ENCODE peak calls at places on chromosomes 1 and 21, in nine cellular contexts. One of them, this sample, is unnamed.

GRCh38 chr1:242556276-242556675 is 31.8 kb upstream of the PLD5 start:
- DNase-seq in CD8-positive, alpha-beta T cell: no peak
- DNase-seq in neural progenitor cell: no peak
- DNase-seq in fibroblast of lung: no peak
- DNase-seq in spleen: no peak
- DNase-seq in colonic mucosa: no peak
- DNase-seq in hepatocyte: no peak
- DNase-seq in tibial nerve: no peak
- DNase-seq in keratinocyte: no peak
- DNase-seq in this sample: no peak

GRCh38 chr21:43717967-43718871 is 710 bp upstream of the PDXK start:
- DNase-seq in CD8-positive, alpha-beta T cell: no peak
- DNase-seq in neural progenitor cell: no peak
- DNase-seq in fibroblast of lung: no peak
- DNase-seq in spleen: peak
- DNase-seq in colonic mucosa: no peak
- DNase-seq in hepatocyte: no peak
- DNase-seq in tibial nerve: no peak
- DNase-seq in keratinocyte: no peak
- DNase-seq in this sample: no peak

GRCh38 chr21:19490481-19490880 is 1086.9 kb upstream of the TMPRSS15 start:
- DNase-seq in CD8-positive, alpha-beta T cell: no peak
- DNase-seq in neural progenitor cell: no peak
- DNase-seq in fibroblast of lung: no peak
- DNase-seq in spleen: no peak
- DNase-seq in colonic mucosa: no peak
- DNase-seq in hepatocyte: no peak
- DNase-seq in tibial nerve: no peak
- DNase-seq in keratinocyte: no peak
- DNase-seq in this sample: no peak

GRCh38 chr1:40948741-40949528 is 30.6 kb upstream of the CTPS1 start:
- DNase-seq in CD8-positive, alpha-beta T cell: peak
- DNase-seq in neural progenitor cell: peak
- DNase-seq in fibroblast of lung: peak
- DNase-seq in spleen: no peak
- DNase-seq in colonic mucosa: peak
- DNase-seq in hepatocyte: peak
- DNase-seq in tibial nerve: no peak
- DNase-seq in keratinocyte: peak
- DNase-seq in this sample: no peak

GRCh38 chr1:161258439-161259386 is at the start of gene PCP4L1:
- DNase-seq in CD8-positive, alpha-beta T cell: peak
- DNase-seq in neural progenitor cell: peak
- DNase-seq in fibroblast of lung: peak
- DNase-seq in spleen: peak
- DNase-seq in colonic mucosa: peak
- DNase-seq in hepatocyte: peak
- DNase-seq in tibial nerve: no peak
- DNase-seq in keratinocyte: no peak
- DNase-seq in this sample: peak

GRCh38 chr1:234295039-234295438 is 78.2 kb upstream of the COA6 start:
- DNase-seq in CD8-positive, alpha-beta T cell: no peak
- DNase-seq in neural progenitor cell: no peak
- DNase-seq in fibroblast of lung: no peak
- DNase-seq in spleen: no peak
- DNase-seq in colonic mucosa: no peak
- DNase-seq in hepatocyte: no peak
- DNase-seq in tibial nerve: no peak
- DNase-seq in keratinocyte: no peak
- DNase-seq in this sample: no peak

GRCh38 chr1:170445096-170445495 is 86.9 kb upstream of the GORAB start:
- DNase-seq in CD8-positive, alpha-beta T cell: no peak
- DNase-seq in neural progenitor cell: no peak
- DNase-seq in fibroblast of lung: peak
- DNase-seq in spleen: no peak
- DNase-seq in colonic mucosa: no peak
- DNase-seq in hepatocyte: no peak
- DNase-seq in tibial nerve: no peak
- DNase-seq in keratinocyte: no peak
- DNase-seq in this sample: no peak

GRCh38 chr1:194295690-194296089 is 1109.3 kb upstream of the B3GALT2 start:
- DNase-seq in CD8-positive, alpha-beta T cell: peak
- DNase-seq in neural progenitor cell: peak
- DNase-seq in fibroblast of lung: peak
- DNase-seq in spleen: no peak
- DNase-seq in colonic mucosa: peak
- DNase-seq in hepatocyte: peak
- DNase-seq in tibial nerve: no peak
- DNase-seq in keratinocyte: no peak
- DNase-seq in this sample: no peak

GRCh38 chr1:24555591-24556413 is at the start of gene NCMAP:
- DNase-seq in CD8-positive, alpha-beta T cell: peak
- DNase-seq in neural progenitor cell: peak
- DNase-seq in fibroblast of lung: no peak
- DNase-seq in spleen: peak
- DNase-seq in colonic mucosa: peak
- DNase-seq in hepatocyte: peak
- DNase-seq in tibial nerve: no peak
- DNase-seq in keratinocyte: no peak
- DNase-seq in this sample: peak

GRCh38 chr1:59565611-59566410 is 248.9 kb upstream of the HOOK1 start:
- DNase-seq in CD8-positive, alpha-beta T cell: no peak
- DNase-seq in neural progenitor cell: no peak
- DNase-seq in fibroblast of lung: peak
- DNase-seq in spleen: no peak
- DNase-seq in colonic mucosa: no peak
- DNase-seq in hepatocyte: peak
- DNase-seq in tibial nerve: no peak
- DNase-seq in keratinocyte: no peak
- DNase-seq in this sample: no peak

GRCh38 chr1:235952950-235953615 is 86.4 kb upstream of the LYST start:
- DNase-seq in CD8-positive, alpha-beta T cell: no peak
- DNase-seq in neural progenitor cell: no peak
- DNase-seq in fibroblast of lung: no peak
- DNase-seq in spleen: no peak
- DNase-seq in colonic mucosa: no peak
- DNase-seq in hepatocyte: no peak
- DNase-seq in tibial nerve: no peak
- DNase-seq in keratinocyte: no peak
- DNase-seq in this sample: no peak

GRCh38 chr1:236275061-236275460 is 6.7 kb downstream of the ERO1B start:
- DNase-seq in CD8-positive, alpha-beta T cell: no peak
- DNase-seq in neural progenitor cell: no peak
- DNase-seq in fibroblast of lung: no peak
- DNase-seq in spleen: no peak
- DNase-seq in colonic mucosa: no peak
- DNase-seq in hepatocyte: no peak
- DNase-seq in tibial nerve: no peak
- DNase-seq in keratinocyte: no peak
- DNase-seq in this sample: no peak

DNA sequence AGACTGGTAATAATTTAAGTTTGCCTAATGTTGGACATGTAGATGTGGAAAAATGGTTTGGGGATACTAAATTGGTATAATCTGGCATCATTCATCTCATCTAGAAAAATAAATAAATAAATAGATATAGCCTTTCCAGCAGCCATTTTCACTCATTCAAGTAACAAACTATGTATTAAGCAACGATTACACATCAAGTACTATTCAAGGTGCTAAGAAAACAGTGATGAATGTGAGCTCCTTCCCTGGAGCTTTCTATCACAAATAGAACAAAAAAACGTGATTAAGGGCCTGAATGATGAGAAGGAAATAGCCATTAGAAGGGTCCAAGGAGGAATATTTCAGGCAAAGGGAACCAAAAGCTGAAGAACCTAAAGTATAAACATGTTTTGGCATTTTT is 37.1 kb downstream of the STIL start:
- DNase-seq in CD8-positive, alpha-beta T cell: no peak
- DNase-seq in neural progenitor cell: no peak
- DNase-seq in fibroblast of lung: no peak
- DNase-seq in spleen: no peak
- DNase-seq in colonic mucosa: no peak
- DNase-seq in hepatocyte: no peak
- DNase-seq in tibial nerve: no peak
- DNase-seq in keratinocyte: no peak
- DNase-seq in this sample: no peak
- TF ChIP-seq CTCF in CD8-positive, alpha-beta T cell: no peak
- TF ChIP-seq CTCF in neural progenitor cell: no peak
- TF ChIP-seq CTCF in fibroblast of lung: no peak
- TF ChIP-seq CTCF in spleen: no peak
- TF ChIP-seq CTCF in colonic mucosa: no peak
- TF ChIP-seq CTCF in hepatocyte: no peak
- TF ChIP-seq CTCF in tibial nerve: no peak
- TF ChIP-seq CTCF in keratinocyte: no peak
- TF ChIP-seq CTCF in this sample: no peak

DNA sequence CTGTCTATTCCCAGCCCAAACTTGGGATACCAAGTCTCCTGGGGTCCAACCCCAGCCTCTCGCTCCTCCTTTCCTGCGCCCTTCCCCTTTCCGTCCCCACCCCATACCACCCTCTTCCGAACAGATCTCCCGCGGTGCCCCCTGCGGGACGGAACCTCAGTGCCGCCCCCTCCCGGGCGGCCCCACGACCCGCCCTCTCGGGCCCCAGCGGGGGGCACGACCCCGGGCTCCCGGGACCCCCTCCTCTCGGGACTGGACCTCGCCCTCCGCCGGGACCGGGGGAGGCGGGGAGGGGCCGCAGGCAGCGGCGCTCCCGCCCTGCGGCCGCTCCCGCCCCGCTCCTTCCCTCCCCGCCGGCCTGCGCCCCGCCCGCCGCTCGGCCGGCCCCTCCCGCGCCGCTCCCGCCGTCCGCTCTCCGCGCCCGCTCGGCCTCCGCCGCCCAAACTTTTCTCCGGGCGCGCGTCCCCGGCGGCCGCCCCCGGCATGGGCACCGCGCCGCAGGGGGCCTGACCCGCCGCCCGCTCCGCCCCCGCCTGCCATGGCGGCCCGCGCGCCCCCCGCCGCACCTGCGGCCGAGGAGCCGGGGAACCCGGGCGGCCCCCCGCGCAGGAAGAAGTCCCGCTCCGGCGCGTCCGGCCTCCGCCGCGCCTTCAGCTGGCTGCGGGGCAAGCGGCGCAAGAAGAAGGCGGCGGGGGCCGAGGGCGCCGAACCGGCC is 39.0 kb upstream of the SYNC start:
- DNase-seq in CD8-positive, alpha-beta T cell: no peak
- DNase-seq in neural progenitor cell: peak
- DNase-seq in fibroblast of lung: no peak
- DNase-seq in spleen: no peak
- DNase-seq in colonic mucosa: peak
- DNase-seq in hepatocyte: peak
- DNase-seq in tibial nerve: no peak
- DNase-seq in keratinocyte: no peak
- DNase-seq in this sample: peak
- TF ChIP-seq CTCF in CD8-positive, alpha-beta T cell: no peak
- TF ChIP-seq CTCF in neural progenitor cell: peak
- TF ChIP-seq CTCF in fibroblast of lung: peak
- TF ChIP-seq CTCF in spleen: no peak
- TF ChIP-seq CTCF in colonic mucosa: no peak
- TF ChIP-seq CTCF in hepatocyte: peak
- TF ChIP-seq CTCF in tibial nerve: peak
- TF ChIP-seq CTCF in keratinocyte: no peak
- TF ChIP-seq CTCF in this sample: no peak

GRCh38 chr1:50474859-50475809 is 51.9 kb upstream of the DMRTA2 start:
- DNase-seq in CD8-positive, alpha-beta T cell: no peak
- DNase-seq in neural progenitor cell: peak
- DNase-seq in fibroblast of lung: peak
- DNase-seq in spleen: no peak
- DNase-seq in colonic mucosa: no peak
- DNase-seq in hepatocyte: peak
- DNase-seq in tibial nerve: no peak
- DNase-seq in keratinocyte: no peak
- DNase-seq in this sample: no peak
- TF ChIP-seq CTCF in CD8-positive, alpha-beta T cell: no peak
- TF ChIP-seq CTCF in neural progenitor cell: peak
- TF ChIP-seq CTCF in fibroblast of lung: no peak
- TF ChIP-seq CTCF in spleen: no peak
- TF ChIP-seq CTCF in colonic mucosa: no peak
- TF ChIP-seq CTCF in hepatocyte: no peak
- TF ChIP-seq CTCF in tibial nerve: no peak
- TF ChIP-seq CTCF in keratinocyte: no peak
- TF ChIP-seq CTCF in this sample: no peak

GRCh38 chr1:3725366-3725765 is 26.9 kb upstream of the CCDC27 start:
- DNase-seq in CD8-positive, alpha-beta T cell: no peak
- DNase-seq in neural progenitor cell: no peak
- DNase-seq in fibroblast of lung: no peak
- DNase-seq in spleen: no peak
- DNase-seq in colonic mucosa: no peak
- DNase-seq in hepatocyte: no peak
- DNase-seq in tibial nerve: no peak
- DNase-seq in keratinocyte: no peak
- DNase-seq in this sample: no peak

GRCh38 chr1:3727825-3728776 is 24.1 kb upstream of the CCDC27 start:
- DNase-seq in CD8-positive, alpha-beta T cell: no peak
- DNase-seq in neural progenitor cell: no peak
- DNase-seq in fibroblast of lung: no peak
- DNase-seq in spleen: no peak
- DNase-seq in colonic mucosa: no peak
- DNase-seq in hepatocyte: no peak
- DNase-seq in tibial nerve: no peak
- DNase-seq in keratinocyte: no peak
- DNase-seq in this sample: no peak

GRCh38 chr1:3730556-3731247 is 21.5 kb upstream of the CCDC27 start:
- DNase-seq in CD8-positive, alpha-beta T cell: no peak
- DNase-seq in neural progenitor cell: no peak
- DNase-seq in fibroblast of lung: no peak
- DNase-seq in spleen: no peak
- DNase-seq in colonic mucosa: no peak
- DNase-seq in hepatocyte: no peak
- DNase-seq in tibial nerve: no peak
- DNase-seq in keratinocyte: no peak
- DNase-seq in this sample: no peak

GRCh38 chr1:3729594-3730555 is 22.4 kb upstream of the CCDC27 start:
- DNase-seq in CD8-positive, alpha-beta T cell: no peak
- DNase-seq in neural progenitor cell: no peak
- DNase-seq in fibroblast of lung: no peak
- DNase-seq in spleen: no peak
- DNase-seq in colonic mucosa: no peak
- DNase-seq in hepatocyte: no peak
- DNase-seq in tibial nerve: no peak
- DNase-seq in keratinocyte: no peak
- DNase-seq in this sample: no peak

DNA sequence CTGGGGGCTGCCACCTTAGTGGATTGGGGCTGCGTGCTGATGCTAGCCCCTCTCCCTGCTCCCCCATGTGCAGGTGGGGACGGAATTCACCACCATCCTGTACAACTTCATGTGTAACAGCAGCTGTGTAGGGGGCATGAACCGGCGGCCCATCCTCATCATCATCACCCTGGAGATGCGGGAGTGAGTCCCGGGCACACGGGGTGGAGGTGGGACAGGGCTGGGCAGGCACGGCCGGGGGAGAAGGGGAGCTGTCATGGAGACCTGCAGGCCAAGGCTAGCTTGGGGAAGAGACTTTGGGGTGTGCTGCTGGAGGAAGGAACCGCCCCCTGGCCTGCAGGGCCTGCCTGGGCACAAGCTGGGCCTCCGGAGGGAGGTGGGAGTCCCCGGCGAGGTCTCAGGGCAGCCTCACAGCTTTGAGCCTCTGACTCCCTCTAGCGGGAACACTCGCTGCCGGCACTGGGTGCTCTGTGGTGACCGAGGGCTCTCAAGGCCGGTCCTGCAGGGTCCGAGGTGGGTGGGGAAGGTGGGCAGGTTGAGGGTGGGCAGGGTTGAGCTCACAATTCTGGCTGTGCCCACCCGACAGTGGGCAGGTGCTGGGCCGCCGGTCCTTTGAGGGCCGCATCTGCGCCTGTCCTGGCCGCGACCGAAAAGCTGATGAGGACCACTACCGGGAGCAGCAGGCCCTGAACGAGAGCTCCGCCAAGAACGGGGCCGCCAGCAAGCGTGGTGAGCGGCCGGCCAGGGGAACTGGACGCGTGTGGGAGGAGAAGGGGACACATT is 25.0 kb upstream of the CCDC27 start:
- DNase-seq in CD8-positive, alpha-beta T cell: no peak
- DNase-seq in neural progenitor cell: peak
- DNase-seq in fibroblast of lung: no peak
- DNase-seq in spleen: no peak
- DNase-seq in colonic mucosa: no peak
- DNase-seq in hepatocyte: peak
- DNase-seq in tibial nerve: no peak
- DNase-seq in keratinocyte: no peak
- DNase-seq in this sample: no peak
- TF ChIP-seq CTCF in CD8-positive, alpha-beta T cell: no peak
- TF ChIP-seq CTCF in neural progenitor cell: peak
- TF ChIP-seq CTCF in fibroblast of lung: no peak
- TF ChIP-seq CTCF in spleen: no peak
- TF ChIP-seq CTCF in colonic mucosa: no peak
- TF ChIP-seq CTCF in hepatocyte: peak
- TF ChIP-seq CTCF in tibial nerve: no peak
- TF ChIP-seq CTCF in keratinocyte: no peak
- TF ChIP-seq CTCF in this sample: no peak

This sample was measured in activated B cell treated with CpG ODN at 0.5 μM for 24 hours.